ENCODE peak calls at places on chromosomes 13 and 19, in five cellular contexts. One of them, this sample, is unnamed.

GRCh38 chr19:28026636-28027035 is 1186.3 kb downstream of the UQCRFS1 start:
- DNase-seq in RCC 7860: peak; percentile 74
- DNase-seq in activated CD4-positive, alpha-beta T cell treated with anti-CD3 and anti-CD28 coated beads, Interleukin-2, amount 50 U/mL, for 1 hour: no peak
- DNase-seq in dorsolateral prefrontal cortex: no peak
- DNase-seq in NCI-H2029 treated with DMSO at 0.1 percent for 48 hours: no peak
- DNase-seq in this sample: no peak

GRCh38 chr13:51673165-51673564 is 88.9 kb downstream of the WDFY2 start:
- DNase-seq in NCI-H2029 treated with DMSO at 0.1 percent for 48 hours: no peak
- DNase-seq in RCC 7860: no peak
- DNase-seq in activated CD4-positive, alpha-beta T cell treated with anti-CD3 and anti-CD28 coated beads, Interleukin-2, amount 50 U/mL, for 1 hour: no peak
- DNase-seq in dorsolateral prefrontal cortex: no peak
- DNase-seq in this sample: no peak

GRCh38 chr13:99058527-99059495 is 80.9 kb upstream of the DOCK9 start:
- DNase-seq in activated CD4-positive, alpha-beta T cell treated with anti-CD3 and anti-CD28 coated beads, Interleukin-2, amount 50 U/mL, for 1 hour: no peak
- DNase-seq in NCI-H2029 treated with DMSO at 0.1 percent for 48 hours: no peak
- DNase-seq in dorsolateral prefrontal cortex: no peak
- DNase-seq in RCC 7860: no peak
- DNase-seq in this sample: no peak

GRCh38 chr13:49649244-49649962 is 21.1 kb downstream of the ARL11 start:
- DNase-seq in activated CD4-positive, alpha-beta T cell treated with anti-CD3 and anti-CD28 coated beads, Interleukin-2, amount 50 U/mL, for 1 hour: no peak
- DNase-seq in dorsolateral prefrontal cortex: no peak
- DNase-seq in RCC 7860: peak; percentile 33
- DNase-seq in NCI-H2029 treated with DMSO at 0.1 percent for 48 hours: no peak
- DNase-seq in this sample: no peak

GRCh38 chr19:18304496-18305312 is 18.2 kb downstream of the LSM4 start:
- DNase-seq in NCI-H2029 treated with DMSO at 0.1 percent for 48 hours: no peak
- DNase-seq in dorsolateral prefrontal cortex: peak; percentile 73
- DNase-seq in activated CD4-positive, alpha-beta T cell treated with anti-CD3 and anti-CD28 coated beads, Interleukin-2, amount 50 U/mL, for 1 hour: peak; percentile 83
- DNase-seq in RCC 7860: peak; percentile 77
- DNase-seq in this sample: peak; percentile 80

GRCh38 chr13:73835138-73835721 is 299.0 kb downstream of the KLF12 start:
- DNase-seq in activated CD4-positive, alpha-beta T cell treated with anti-CD3 and anti-CD28 coated beads, Interleukin-2, amount 50 U/mL, for 1 hour: no peak
- DNase-seq in dorsolateral prefrontal cortex: no peak
- DNase-seq in RCC 7860: peak; percentile 48
- DNase-seq in NCI-H2029 treated with DMSO at 0.1 percent for 48 hours: no peak
- DNase-seq in this sample: no peak

GRCh38 chr19:4732680-4733114 is 9.1 kb upstream of the DPP9 start:
- DNase-seq in NCI-H2029 treated with DMSO at 0.1 percent for 48 hours: peak; percentile 61
- DNase-seq in activated CD4-positive, alpha-beta T cell treated with anti-CD3 and anti-CD28 coated beads, Interleukin-2, amount 50 U/mL, for 1 hour: peak; percentile 47
- DNase-seq in RCC 7860: peak; percentile 56
- DNase-seq in dorsolateral prefrontal cortex: no peak
- DNase-seq in this sample: no peak

GRCh38 chr19:5269279-5269678 is 71.3 kb downstream of the PTPRS start:
- DNase-seq in activated CD4-positive, alpha-beta T cell treated with anti-CD3 and anti-CD28 coated beads, Interleukin-2, amount 50 U/mL, for 1 hour: no peak
- DNase-seq in NCI-H2029 treated with DMSO at 0.1 percent for 48 hours: no peak
- DNase-seq in dorsolateral prefrontal cortex: no peak
- DNase-seq in RCC 7860: no peak
- DNase-seq in this sample: no peak

GRCh38 chr13:86932935-86933334 is 738.2 kb upstream of the SLITRK5 start:
- DNase-seq in NCI-H2029 treated with DMSO at 0.1 percent for 48 hours: no peak
- DNase-seq in activated CD4-positive, alpha-beta T cell treated with anti-CD3 and anti-CD28 coated beads, Interleukin-2, amount 50 U/mL, for 1 hour: no peak
- DNase-seq in dorsolateral prefrontal cortex: no peak
- DNase-seq in RCC 7860: no peak
- DNase-seq in this sample: no peak

GRCh38 chr19:2043864-2044708 is 7.0 kb downstream of the MKNK2 start:
- DNase-seq in NCI-H2029 treated with DMSO at 0.1 percent for 48 hours: no peak
- DNase-seq in RCC 7860: no peak
- DNase-seq in dorsolateral prefrontal cortex: no peak
- DNase-seq in activated CD4-positive, alpha-beta T cell treated with anti-CD3 and anti-CD28 coated beads, Interleukin-2, amount 50 U/mL, for 1 hour: no peak
- DNase-seq in this sample: no peak

GRCh38 chr19:44681992-44682790 is 10.9 kb downstream of the CEACAM19 start:
- DNase-seq in dorsolateral prefrontal cortex: no peak
- DNase-seq in RCC 7860: no peak
- DNase-seq in activated CD4-positive, alpha-beta T cell treated with anti-CD3 and anti-CD28 coated beads, Interleukin-2, amount 50 U/mL, for 1 hour: no peak
- DNase-seq in NCI-H2029 treated with DMSO at 0.1 percent for 48 hours: no peak
- DNase-seq in this sample: no peak

GRCh38 chr19:22422220-22422619 is at the start of gene ZNF98:
- DNase-seq in dorsolateral prefrontal cortex: no peak
- DNase-seq in activated CD4-positive, alpha-beta T cell treated with anti-CD3 and anti-CD28 coated beads, Interleukin-2, amount 50 U/mL, for 1 hour: no peak
- DNase-seq in NCI-H2029 treated with DMSO at 0.1 percent for 48 hours: no peak
- DNase-seq in RCC 7860: no peak
- DNase-seq in this sample: peak; percentile 66

GRCh38 chr13:107964356-107964755 is 251.0 kb downstream of the LIG4 start:
- DNase-seq in activated CD4-positive, alpha-beta T cell treated with anti-CD3 and anti-CD28 coated beads, Interleukin-2, amount 50 U/mL, for 1 hour: no peak
- DNase-seq in dorsolateral prefrontal cortex: no peak
- DNase-seq in NCI-H2029 treated with DMSO at 0.1 percent for 48 hours: peak; percentile 75
- DNase-seq in RCC 7860: no peak
- DNase-seq in this sample: no peak

GRCh38 chr13:44620057-44620456 is 43.9 kb upstream of the TSC22D1 start:
- DNase-seq in RCC 7860: peak; percentile 43
- DNase-seq in activated CD4-positive, alpha-beta T cell treated with anti-CD3 and anti-CD28 coated beads, Interleukin-2, amount 50 U/mL, for 1 hour: no peak
- DNase-seq in NCI-H2029 treated with DMSO at 0.1 percent for 48 hours: no peak
- DNase-seq in dorsolateral prefrontal cortex: no peak
- DNase-seq in this sample: no peak

GRCh38 chr19:42040031-42040430 is 30.0 kb downstream of the GRIK5 start:
- DNase-seq in RCC 7860: no peak
- DNase-seq in NCI-H2029 treated with DMSO at 0.1 percent for 48 hours: no peak
- DNase-seq in activated CD4-positive, alpha-beta T cell treated with anti-CD3 and anti-CD28 coated beads, Interleukin-2, amount 50 U/mL, for 1 hour: no peak
- DNase-seq in dorsolateral prefrontal cortex: no peak
- DNase-seq in this sample: no peak